ENCODE peak calls at places on chromosomes 7 and 10, in four cellular contexts. R is CD14-positive monocyte, Y is hepatocyte, W is upper lobe of left lung. E is an unnamed sample.

GRCh38 chr7:28591275-28591674 is 179.0 kb downstream of the CREB5 start:
- DNase-seq in R (no peak), Y (no peak), W (no peak), E (no peak)

GRCh38 chr7:815284-816216 is 16.7 kb upstream of the SUN1 start:
- DNase-seq in R (no peak), Y (peak; percentile 74), W (peak; percentile 89), E (no peak)

GRCh38 chr10:68127995-68128394 is 18.7 kb downstream of the MYPN start:
- DNase-seq in R (no peak), Y (no peak), W (no peak), E (no peak)

GRCh38 chr7:32036557-32036956 is 33.6 kb downstream of the PDE1C start:
- DNase-seq in R (no peak), Y (no peak), W (no peak), E (no peak)

GRCh38 chr7:16918288-16918895 is 36.6 kb upstream of the AGR3 start:
- DNase-seq in R (no peak), Y (peak; percentile 65), W (no peak), E (no peak)

GRCh38 chr10:22339761-22340361 is 5.4 kb upstream of the SPAG6 start:
- DNase-seq in R (no peak), Y (no peak), W (no peak), E (no peak)

GRCh38 chr10:122267849-122268737 is 3.0 kb upstream of the BTBD16 start:
- DNase-seq in R (no peak), Y (peak; percentile 71), W (peak; percentile 44), E (no peak)

GRCh38 chr10:79930267-79930666 is 18.6 kb downstream of the SFTPD start:
- DNase-seq in R (no peak), Y (no peak), W (no peak), E (no peak)

GRCh38 chr10:113326160-113327111 is 226.4 kb upstream of the HABP2 start:
- DNase-seq in R (peak; percentile 87), Y (peak; percentile 54), W (no peak), E (peak; percentile 31)

GRCh38 chr10:25334445-25334844 is 159.6 kb downstream of the GPR158 start:
- DNase-seq in R (no peak), Y (no peak), W (no peak), E (no peak)

GRCh38 chr10:21048086-21048485 is 151.0 kb upstream of the NEBL start:
- DNase-seq in R (no peak), Y (no peak), W (no peak), E (no peak)

GRCh38 chr7:31104361-31105255 is 52.5 kb downstream of the ADCYAP1R1 start:
- DNase-seq in R (no peak), Y (no peak), W (no peak), E (no peak)

GRCh38 chr10:51920672-51921071 is 221.3 kb upstream of the CSTF2T start:
- DNase-seq in R (no peak), Y (no peak), W (no peak), E (no peak)

GRCh38 chr10:102645388-102645740 is 1.1 kb downstream of the TRIM8 start:
- DNase-seq in R (peak; percentile 88), Y (peak; percentile 80), W (no peak), E (peak; percentile 79)

GRCh38 chr7:116512524-116513188 is 12.2 kb upstream of the CAV1 start:
- DNase-seq in R (no peak), Y (no peak), W (no peak), E (no peak)

GRCh38 chr10:59991661-59992060 is 85.3 kb upstream of the CCDC6 start:
- DNase-seq in R (peak; percentile 87), Y (peak; percentile 80), W (no peak), E (peak; percentile 39)

GRCh38 chr10:72418679-72419078 is 64.0 kb upstream of the DNAJB12 start:
- DNase-seq in R (no peak), Y (no peak), W (no peak), E (no peak)

GRCh38 chr10:125127110-125127509 is 33.3 kb downstream of the CTBP2 start:
- DNase-seq in R (no peak), Y (no peak), W (no peak), E (no peak)

GRCh38 chr10:116753759-116754158 is 11.4 kb upstream of the HSPA12A start:
- DNase-seq in R (no peak), Y (no peak), W (no peak), E (no peak)

GRCh38 chr10:1608408-1609037 is 128.8 kb downstream of the ADARB2 start:
- DNase-seq in R (no peak), Y (no peak), W (no peak), E (no peak)

GRCh38 chr7:7585241-7585928 is 18.7 kb downstream of the MIOS start:
- DNase-seq in R (no peak), Y (no peak), W (no peak), E (no peak)

GRCh38 chr7:107678110-107678753 is 17.6 kb downstream of the SLC26A4 start:
- DNase-seq in R (no peak), Y (no peak), W (no peak), E (no peak)

DNA sequence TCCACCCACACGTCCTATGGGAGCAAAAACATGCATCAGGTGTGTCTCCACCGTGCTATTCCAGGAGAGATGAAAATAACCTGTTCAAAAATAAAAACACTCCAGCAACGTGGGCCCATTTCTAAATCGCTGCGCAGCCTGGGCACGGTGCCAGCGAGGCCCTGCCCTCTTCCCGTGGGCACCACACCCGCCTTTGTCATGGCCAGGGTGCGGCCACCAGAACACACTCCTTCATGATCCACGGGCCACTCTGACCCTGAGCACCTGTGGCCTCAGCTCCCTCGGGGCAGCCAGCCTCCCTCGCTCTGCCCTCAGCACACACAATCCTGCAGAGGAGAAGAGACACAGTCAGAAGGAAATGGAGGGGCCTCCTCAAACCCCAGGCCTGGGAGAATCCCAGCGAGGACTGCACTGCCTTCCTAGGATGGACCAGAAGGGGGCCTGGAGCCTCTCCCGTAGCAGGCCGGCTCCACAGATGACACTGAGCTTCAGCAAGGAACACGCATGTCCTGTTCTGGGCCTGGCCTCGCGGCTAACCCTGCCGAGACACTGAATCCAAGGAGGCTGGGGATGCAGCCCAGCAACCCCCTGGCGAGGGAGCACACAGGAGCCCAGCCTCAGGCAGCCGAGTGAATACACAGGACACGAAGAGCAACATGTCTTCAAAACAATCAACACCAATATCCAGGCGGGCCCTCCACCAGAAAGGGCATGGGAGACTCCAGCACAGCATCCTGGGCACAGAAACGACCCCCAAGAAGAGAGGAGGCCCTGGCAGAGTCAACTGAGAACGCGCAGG is 169.0 kb downstream of the MAD1L1 start:
- DNase-seq in R (no peak), Y (peak; percentile 24), W (no peak), E (no peak)
- TF ChIP-seq CTCF in R (no peak), Y (peak; percentile 18), W (no peak), E (no peak)

GRCh38 chr10:88879754-88880286 is at the start of gene STAMBPL1:
- DNase-seq in R (no peak), Y (peak; percentile 69), W (peak; percentile 92), E (peak; percentile 88)

GRCh38 chr10:88881335-88881734 is 1.3 kb downstream of the STAMBPL1 start:
- DNase-seq in R (no peak), Y (no peak), W (no peak), E (no peak)

GRCh38 chr10:88881922-88882645 is 2.0 kb downstream of the STAMBPL1 start:
- DNase-seq in R (no peak), Y (no peak), W (no peak), E (no peak)

GRCh38 chr10:88883443-88883799 is 3.4 kb downstream of the STAMBPL1 start:
- DNase-seq in R (no peak), Y (no peak), W (no peak), E (no peak)

GRCh38 chr10:88880287-88881094 is 446 bp downstream of the STAMBPL1 start:
- DNase-seq in R (peak; percentile 71), Y (peak; percentile 86), W (peak; percentile 97), E (peak; percentile 68)
- TF ChIP-seq CTCF in R (no peak), Y (peak; percentile 36), W (peak; percentile 18), E (no peak)

GRCh38 chr10:98390406-98390805 is 24.6 kb downstream of the PYROXD2 start:
- DNase-seq in R (no peak), Y (no peak), W (no peak), E (no peak)

GRCh38 chr10:98391578-98391991 is 23.4 kb downstream of the PYROXD2 start:
- DNase-seq in R (no peak), Y (no peak), W (peak; percentile 81), E (no peak)

GRCh38 chr10:98389398-98389797 is 25.6 kb downstream of the PYROXD2 start:
- DNase-seq in R (no peak), Y (no peak), W (no peak), E (no peak)

GRCh38 chr10:98391065-98391464 is 23.9 kb downstream of the PYROXD2 start:
- DNase-seq in R (no peak), Y (no peak), W (no peak), E (peak; percentile 22)

DNA sequence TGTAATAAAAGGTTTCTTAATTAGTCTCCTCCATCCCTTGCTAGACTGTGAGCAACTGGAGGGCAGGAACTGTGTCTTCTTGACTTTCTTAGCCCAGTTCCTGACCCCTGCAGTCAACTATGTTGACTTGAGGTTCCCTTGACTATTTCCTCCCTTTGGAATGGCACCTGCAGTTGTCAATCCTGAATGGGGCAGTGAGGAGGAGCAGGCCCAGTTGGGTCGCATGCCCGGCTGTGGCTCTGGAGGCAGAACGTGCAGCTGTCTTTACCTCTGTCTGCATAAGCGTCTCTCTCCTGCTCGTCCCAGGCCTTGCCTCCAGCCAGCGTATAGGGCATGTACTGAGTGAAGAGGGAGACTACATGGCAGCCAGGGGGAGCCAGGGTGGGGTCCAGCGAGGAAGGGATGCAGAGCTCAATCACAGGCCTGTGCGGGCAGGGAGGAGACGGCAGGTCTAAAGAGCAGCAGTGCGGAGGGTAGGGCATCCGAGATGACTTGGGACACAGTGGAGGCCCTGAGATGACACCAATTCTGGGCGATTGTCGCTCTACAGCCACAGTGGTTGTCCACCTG is 26.8 kb downstream of the PYROXD2 start:
- DNase-seq in R (no peak), Y (no peak), W (no peak), E (no peak)
- TF ChIP-seq CTCF in R (no peak), Y (no peak), W (no peak), E (no peak)

GRCh38 chr7:137036768-137037167 is 168.3 kb downstream of the CHRM2 start:
- DNase-seq in R (no peak), Y (no peak), W (no peak), E (no peak)

GRCh38 chr7:137038706-137039105 is 170.3 kb downstream of the CHRM2 start:
- DNase-seq in R (no peak), Y (no peak), W (no peak), E (no peak)

GRCh38 chr7:137045573-137045972 is 177.1 kb downstream of the CHRM2 start:
- DNase-seq in R (no peak), Y (no peak), W (no peak), E (no peak)

DNA sequence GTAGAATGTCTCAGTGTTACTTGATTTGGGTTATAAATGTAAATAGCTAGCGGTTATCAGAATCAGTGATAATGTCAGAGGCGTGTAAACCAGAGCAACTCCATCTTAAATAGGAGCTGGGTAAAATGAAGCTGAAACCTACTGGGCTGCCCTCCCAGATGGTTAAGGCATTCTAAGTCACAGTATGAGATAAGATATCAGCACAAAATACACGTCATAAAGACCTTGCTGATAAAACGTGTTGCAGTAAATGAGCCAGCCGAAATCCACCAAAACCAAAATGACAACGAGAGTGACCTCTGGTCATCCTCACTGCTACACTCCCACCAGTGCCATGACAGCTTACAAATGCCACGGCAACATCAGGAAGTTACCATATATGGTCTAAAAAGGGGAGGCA is 172.3 kb downstream of the CHRM2 start:
- DNase-seq in R (no peak), Y (no peak), W (no peak), E (no peak)
- TF ChIP-seq CTCF in R (no peak), Y (no peak), W (no peak), E (no peak)

DNA sequence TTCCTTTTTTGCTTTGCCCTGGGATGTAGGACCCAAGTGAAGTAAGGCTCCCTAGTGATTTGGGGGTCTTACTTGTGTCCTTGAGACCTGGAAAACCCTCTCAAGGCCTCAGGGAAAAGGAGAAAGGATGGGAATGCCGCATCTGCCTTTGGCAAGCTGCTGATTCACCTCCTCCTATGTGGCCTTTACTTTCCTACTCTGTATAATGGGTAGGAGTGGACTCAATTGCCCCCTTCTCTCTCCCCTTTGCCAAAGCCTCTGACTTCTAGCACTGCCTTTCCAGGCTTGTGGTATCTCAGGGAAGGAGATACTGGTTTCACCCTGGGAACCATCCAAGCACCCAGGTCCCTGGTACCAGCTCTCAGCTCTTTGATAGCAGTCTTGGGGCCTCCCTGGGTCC is 35.4 kb downstream of the UNC5B start:
- DNase-seq in R (no peak), Y (no peak), W (no peak), E (no peak)
- TF ChIP-seq CTCF in R (no peak), Y (no peak), W (no peak), E (no peak)